ENCODE peak calls at places on chromosomes 5 and 9, in six cellular contexts. U is progenitor cell of endocrine pancreas, J is heart left ventricle, C is brain microvascular endothelial cell, B is endothelial cell, L is BE2C. M is an unnamed sample.

GRCh38 chr9:133702798-133703570 is 35.2 kb downstream of the SARDH start:
- DNase-seq in U (no peak), J (peak), C (no peak), B (no peak), L (peak), M (no peak)

GRCh38 chr9:111691686-111692329 is 30.4 kb downstream of the GNG10 start:
- DNase-seq in U (no peak), J (no peak), C (no peak), B (no peak), L (no peak), M (no peak)

GRCh38 chr5:163696270-163696887 is 191.0 kb downstream of the MAT2B start:
- DNase-seq in U (peak), J (no peak), C (peak), B (peak), L (peak), M (peak)

GRCh38 chr5:2906302-2907090 is 155.0 kb upstream of the IRX2 start:
- DNase-seq in U (peak), J (no peak), C (no peak), B (no peak), L (no peak), M (no peak)

GRCh38 chr9:122718038-122718437 is 5.8 kb upstream of the OR1L4 start:
- DNase-seq in U (no peak), J (no peak), C (no peak), B (no peak), L (no peak), M (no peak)

GRCh38 chr9:83047839-83048775 is 14.8 kb downstream of the RASEF start:
- DNase-seq in U (no peak), J (no peak), C (no peak), B (no peak), L (no peak), M (no peak)

GRCh38 chr5:170273968-170274710 is 23.4 kb downstream of the LCP2 start:
- DNase-seq in U (no peak), J (no peak), C (no peak), B (peak), L (no peak), M (no peak)

GRCh38 chr9:112180387-112180881 is 5.3 kb upstream of the SUSD1 start:
- DNase-seq in U (no peak), J (no peak), C (no peak), B (no peak), L (no peak), M (no peak)

GRCh38 chr9:113998114-113998513 is 80.0 kb downstream of the AMBP start:
- DNase-seq in U (no peak), J (no peak), C (no peak), B (no peak), L (no peak), M (no peak)

GRCh38 chr9:35745569-35745968 is 3.5 kb downstream of the GBA2 start:
- DNase-seq in U (no peak), J (no peak), C (no peak), B (no peak), L (peak), M (no peak)

GRCh38 chr5:150544606-150545219 is 36.8 kb downstream of the NDST1 start:
- DNase-seq in U (peak), J (peak), C (peak), B (peak), L (peak), M (peak)

GRCh38 chr9:137707361-137707760 is 88.6 kb downstream of the EHMT1 start:
- DNase-seq in U (no peak), J (no peak), C (no peak), B (no peak), L (no peak), M (no peak)

GRCh38 chr5:173826179-173826920 is 61.8 kb upstream of the CPEB4 start:
- DNase-seq in U (no peak), J (no peak), C (no peak), B (no peak), L (no peak), M (no peak)

GRCh38 chr9:78606011-78606410 is 309.1 kb downstream of the PSAT1 start:
- DNase-seq in U (no peak), J (no peak), C (no peak), B (no peak), L (no peak), M (no peak)

GRCh38 chr9:96048954-96049831 is 173.7 kb downstream of the ERCC6L2 start:
- DNase-seq in U (no peak), J (no peak), C (no peak), B (no peak), L (no peak), M (no peak)

GRCh38 chr5:125126050-125126449 is 379.6 kb upstream of the ZNF608 start:
- DNase-seq in U (no peak), J (no peak), C (no peak), B (no peak), L (no peak), M (no peak)

GRCh38 chr5:74762599-74762998 is 4.3 kb downstream of the GFM2 start:
- DNase-seq in U (no peak), J (no peak), C (peak), B (no peak), L (no peak), M (no peak)

DNA sequence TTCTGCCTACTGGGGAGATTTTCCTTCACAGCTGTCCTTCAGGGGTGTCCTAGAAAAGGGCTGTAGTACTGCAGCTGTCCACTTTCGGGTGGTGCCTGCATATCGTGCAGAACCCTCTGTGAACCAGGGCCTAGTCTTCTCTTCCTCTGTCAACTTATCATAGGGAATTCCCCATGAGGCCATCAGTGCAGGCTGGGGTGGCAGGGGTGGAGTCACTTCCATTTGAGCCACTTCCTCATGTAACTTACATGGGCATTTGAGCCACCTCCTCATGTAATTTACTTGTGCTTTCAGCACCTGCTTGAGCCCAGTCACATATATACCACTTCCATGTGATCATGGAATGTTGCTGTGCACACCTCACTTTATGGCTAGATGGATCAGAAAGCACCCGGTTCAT is 742.0 kb upstream of the RGMB start:
- DNase-seq in U (no peak), J (no peak), C (no peak), B (no peak), L (no peak), M (no peak)
- TF ChIP-seq CTCF in U (no peak), J (no peak), C (no peak), B (no peak), L (no peak), M (no peak)

GRCh38 chr5:66807743-66808142 is 211.6 kb downstream of the MAST4 start:
- DNase-seq in U (no peak), J (no peak), C (peak), B (no peak), L (peak), M (peak)
- TF ChIP-seq CTCF in U (no peak), J (peak), C (peak), B (no peak), L (peak), M (peak)

GRCh38 chr5:154464435-154464834 is 13.6 kb downstream of the HAND1 start:
- DNase-seq in U (no peak), J (no peak), C (no peak), B (no peak), L (no peak), M (no peak)

GRCh38 chr5:154465169-154465568 is 12.9 kb downstream of the HAND1 start:
- DNase-seq in U (no peak), J (no peak), C (peak), B (no peak), L (no peak), M (no peak)

GRCh38 chr5:154460172-154460571 is 14.4 kb downstream of the SAP30L start:
- DNase-seq in U (no peak), J (no peak), C (no peak), B (no peak), L (no peak), M (no peak)

GRCh38 chr5:154459015-154459414 is 13.2 kb downstream of the SAP30L start:
- DNase-seq in U (no peak), J (no peak), C (no peak), B (no peak), L (no peak), M (no peak)

DNA sequence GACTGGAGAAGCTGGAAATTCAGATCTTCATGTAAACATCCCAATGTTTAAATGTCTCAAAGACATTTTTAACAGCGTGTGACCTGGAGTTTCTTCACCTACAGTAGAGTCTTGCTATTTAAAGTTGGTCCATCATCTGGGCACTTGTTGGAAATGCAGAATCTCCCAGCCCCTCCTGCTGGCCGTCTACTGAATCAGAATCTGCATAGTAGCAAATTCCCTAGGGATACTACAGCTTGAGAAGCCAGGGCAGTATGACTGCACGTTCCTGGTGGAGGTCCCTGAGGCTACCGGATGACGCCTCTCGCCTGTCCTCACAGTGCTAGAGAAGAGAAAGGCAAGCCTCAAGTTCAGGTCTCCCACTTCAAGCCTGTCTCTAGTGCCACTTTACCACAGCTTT is 15.7 kb downstream of the SAP30L start:
- DNase-seq in U (no peak), J (no peak), C (peak), B (no peak), L (peak), M (no peak)
- TF ChIP-seq CTCF in U (peak), J (no peak), C (peak), B (peak), L (peak), M (peak)

DNA sequence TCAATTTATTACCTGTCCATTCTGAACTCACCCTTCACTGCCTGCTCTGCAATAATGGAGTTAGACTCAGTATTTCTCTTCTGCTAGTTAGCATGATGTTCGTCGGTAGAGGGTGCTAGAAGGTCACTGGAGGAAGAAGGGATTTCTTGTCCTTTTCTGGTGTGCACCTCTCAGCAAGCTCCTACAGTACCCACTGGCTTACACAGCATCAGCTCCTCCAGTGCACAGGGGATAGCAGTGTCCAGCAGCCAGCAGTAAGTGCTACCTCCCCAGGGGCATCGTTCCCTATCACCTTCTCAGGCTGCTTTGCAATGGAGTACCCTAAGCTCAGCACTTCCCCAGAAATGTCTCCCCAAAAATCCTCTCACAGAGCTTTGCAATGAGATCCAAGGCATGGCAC is 45.9 kb upstream of the APC start:
- DNase-seq in U (no peak), J (no peak), C (peak), B (peak), L (peak), M (peak)
- TF ChIP-seq CTCF in U (peak), J (peak), C (peak), B (no peak), L (peak), M (peak)

DNA sequence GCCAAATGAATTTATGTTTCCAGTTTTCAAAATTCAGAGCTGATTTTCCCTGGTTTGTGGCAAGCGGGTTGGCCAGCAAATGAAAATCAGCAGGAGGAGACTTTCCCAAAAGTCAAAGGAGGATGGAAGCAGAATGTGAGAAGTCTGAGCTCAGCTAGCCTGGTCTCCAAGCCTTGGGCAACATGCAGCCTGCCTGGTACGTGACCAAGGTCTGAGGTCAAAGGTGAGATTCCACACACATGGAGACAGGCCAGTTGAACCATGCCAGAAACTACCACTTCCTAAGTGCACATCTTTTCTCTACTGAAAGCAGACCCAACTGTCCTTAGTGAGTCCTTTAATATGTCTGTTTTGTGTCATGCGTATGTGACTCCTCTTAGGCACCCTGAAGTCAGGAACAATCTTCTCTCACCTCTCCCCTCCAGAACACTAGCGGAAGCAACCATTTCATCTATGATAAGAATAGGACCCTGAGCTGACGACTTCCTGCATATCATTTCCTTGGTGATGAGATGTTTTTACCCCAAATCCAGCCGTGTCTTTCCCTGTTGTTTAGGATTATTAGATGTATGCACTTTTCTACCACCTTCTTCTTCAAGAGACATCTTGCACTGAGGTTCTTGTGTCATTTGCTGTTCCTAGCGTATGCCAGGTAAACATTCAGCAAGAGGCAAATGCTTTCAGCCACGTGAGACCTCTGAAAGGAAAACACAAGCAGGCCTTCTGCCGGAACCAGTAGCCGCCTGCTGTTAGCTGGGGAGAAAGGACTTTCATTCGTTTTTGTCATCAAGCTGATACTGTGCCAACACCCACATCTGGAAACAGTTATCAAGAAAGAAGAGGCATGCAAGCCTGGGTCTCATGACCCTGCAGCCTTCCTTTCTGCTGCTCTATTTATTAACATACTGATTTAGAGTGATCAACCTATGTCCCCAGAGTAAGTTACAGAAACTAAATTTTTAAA is 9.7 kb upstream of the TGFBI start:
- DNase-seq in U (no peak), J (no peak), C (peak), B (no peak), L (peak), M (no peak)
- TF ChIP-seq CTCF in U (no peak), J (peak), C (peak), B (no peak), L (peak), M (no peak)

GRCh38 chr5:38099205-38100144 is 158.9 kb upstream of the EGFLAM start:
- DNase-seq in U (no peak), J (no peak), C (no peak), B (no peak), L (no peak), M (no peak)

DNA sequence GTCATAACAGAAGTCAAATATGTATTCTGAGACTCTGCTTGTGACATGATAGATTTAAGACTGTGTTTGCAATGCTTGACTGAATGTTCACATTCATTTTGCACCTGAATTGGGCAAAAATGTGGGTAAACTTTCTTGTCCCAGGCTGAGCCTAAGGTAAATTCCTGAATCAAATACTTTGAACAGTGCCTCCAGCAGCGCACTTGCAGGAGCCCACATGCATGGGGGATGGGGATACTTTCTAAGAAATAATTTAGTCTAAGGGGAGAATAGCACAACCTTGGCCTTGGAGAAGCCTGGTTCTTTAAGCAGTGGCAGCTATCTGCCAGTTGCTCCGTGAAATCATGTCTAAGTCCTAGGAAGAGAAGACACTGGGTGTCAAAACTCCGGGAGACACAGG is 163.5 kb upstream of the EGFLAM start:
- DNase-seq in U (no peak), J (no peak), C (no peak), B (no peak), L (no peak), M (no peak)
- TF ChIP-seq CTCF in U (no peak), J (no peak), C (no peak), B (no peak), L (no peak), M (no peak)

GRCh38 chr5:110362252-110362651 is 364.2 kb downstream of the TMEM232 start:
- DNase-seq in U (no peak), J (no peak), C (no peak), B (no peak), L (no peak), M (no peak)
- TF ChIP-seq CTCF in U (no peak), J (no peak), C (no peak), B (no peak), L (no peak), M (no peak)

M was measured in WERI-Rb-1.